ENCODE peak calls at places on chromosomes 11 and 22, in five cellular contexts. One of them, this sample, is unnamed.

GRCh38 chr11:42315267-42315666 is 855.8 kb upstream of the LRRC4C start:
- DNase-seq in substantia nigra: no peak
- DNase-seq in ELF-1: no peak
- DNase-seq in NCI-H146: no peak
- DNase-seq in activated CD4-positive, alpha-beta T cell treated with anti-CD3 and anti-CD28 coated beads, Interleukin-2, amount 50 U/mL, for 48 hours: no peak
- DNase-seq in this sample: no peak

GRCh38 chr11:2387266-2387982 is 10.3 kb downstream of the CD81 start:
- DNase-seq in activated CD4-positive, alpha-beta T cell treated with anti-CD3 and anti-CD28 coated beads, Interleukin-2, amount 50 U/mL, for 48 hours: no peak
- DNase-seq in NCI-H146: no peak
- DNase-seq in substantia nigra: peak
- DNase-seq in ELF-1: no peak
- DNase-seq in this sample: no peak

GRCh38 chr22:24265734-24266133 is 4.9 kb upstream of the SPECC1L start:
- DNase-seq in NCI-H146: no peak
- DNase-seq in ELF-1: peak
- DNase-seq in substantia nigra: no peak
- DNase-seq in activated CD4-positive, alpha-beta T cell treated with anti-CD3 and anti-CD28 coated beads, Interleukin-2, amount 50 U/mL, for 48 hours: no peak
- DNase-seq in this sample: no peak

GRCh38 chr11:92296138-92296515 is 71.5 kb downstream of the FAT3 start:
- DNase-seq in ELF-1: no peak
- DNase-seq in activated CD4-positive, alpha-beta T cell treated with anti-CD3 and anti-CD28 coated beads, Interleukin-2, amount 50 U/mL, for 48 hours: no peak
- DNase-seq in NCI-H146: no peak
- DNase-seq in substantia nigra: no peak
- DNase-seq in this sample: no peak

GRCh38 chr11:77705195-77705876 is 67.7 kb upstream of the CLNS1A start:
- DNase-seq in NCI-H146: no peak
- DNase-seq in activated CD4-positive, alpha-beta T cell treated with anti-CD3 and anti-CD28 coated beads, Interleukin-2, amount 50 U/mL, for 48 hours: peak
- DNase-seq in ELF-1: peak
- DNase-seq in substantia nigra: no peak
- DNase-seq in this sample: no peak

GRCh38 chr11:122207921-122208764 is 92.1 kb upstream of the BLID start:
- DNase-seq in NCI-H146: no peak
- DNase-seq in ELF-1: no peak
- DNase-seq in substantia nigra: no peak
- DNase-seq in activated CD4-positive, alpha-beta T cell treated with anti-CD3 and anti-CD28 coated beads, Interleukin-2, amount 50 U/mL, for 48 hours: no peak
- DNase-seq in this sample: no peak

GRCh38 chr22:45026511-45026910 is 16.7 kb upstream of the PHF21B start:
- DNase-seq in substantia nigra: no peak
- DNase-seq in activated CD4-positive, alpha-beta T cell treated with anti-CD3 and anti-CD28 coated beads, Interleukin-2, amount 50 U/mL, for 48 hours: no peak
- DNase-seq in ELF-1: no peak
- DNase-seq in NCI-H146: no peak
- DNase-seq in this sample: no peak

GRCh38 chr11:120526241-120526640 is 14.7 kb downstream of the GRIK4 start:
- DNase-seq in substantia nigra: no peak
- DNase-seq in NCI-H146: no peak
- DNase-seq in activated CD4-positive, alpha-beta T cell treated with anti-CD3 and anti-CD28 coated beads, Interleukin-2, amount 50 U/mL, for 48 hours: no peak
- DNase-seq in ELF-1: no peak
- DNase-seq in this sample: no peak

GRCh38 chr11:5291207-5291838 is 10.4 kb downstream of the OR51B4 start:
- DNase-seq in activated CD4-positive, alpha-beta T cell treated with anti-CD3 and anti-CD28 coated beads, Interleukin-2, amount 50 U/mL, for 48 hours: no peak
- DNase-seq in substantia nigra: no peak
- DNase-seq in NCI-H146: peak
- DNase-seq in ELF-1: peak
- DNase-seq in this sample: no peak

GRCh38 chr11:37560346-37560745 is 962.3 kb upstream of the RAG2 start:
- DNase-seq in NCI-H146: no peak
- DNase-seq in substantia nigra: no peak
- DNase-seq in activated CD4-positive, alpha-beta T cell treated with anti-CD3 and anti-CD28 coated beads, Interleukin-2, amount 50 U/mL, for 48 hours: no peak
- DNase-seq in ELF-1: no peak
- DNase-seq in this sample: no peak

GRCh38 chr11:87851234-87851633 is 324.0 kb downstream of the RAB38 start:
- DNase-seq in ELF-1: no peak
- DNase-seq in NCI-H146: no peak
- DNase-seq in substantia nigra: no peak
- DNase-seq in activated CD4-positive, alpha-beta T cell treated with anti-CD3 and anti-CD28 coated beads, Interleukin-2, amount 50 U/mL, for 48 hours: no peak
- DNase-seq in this sample: no peak

GRCh38 chr11:2462986-2463765 is 18.4 kb downstream of the KCNQ1 start:
- DNase-seq in ELF-1: no peak
- DNase-seq in substantia nigra: no peak
- DNase-seq in activated CD4-positive, alpha-beta T cell treated with anti-CD3 and anti-CD28 coated beads, Interleukin-2, amount 50 U/mL, for 48 hours: no peak
- DNase-seq in NCI-H146: no peak
- DNase-seq in this sample: peak

GRCh38 chr11:112770487-112770886 is 190.7 kb upstream of the NCAM1 start:
- DNase-seq in NCI-H146: no peak
- DNase-seq in activated CD4-positive, alpha-beta T cell treated with anti-CD3 and anti-CD28 coated beads, Interleukin-2, amount 50 U/mL, for 48 hours: no peak
- DNase-seq in ELF-1: no peak
- DNase-seq in substantia nigra: peak
- DNase-seq in this sample: no peak

GRCh38 chr22:49543876-49544275 is 283.8 kb downstream of the BRD1 start:
- DNase-seq in ELF-1: no peak
- DNase-seq in substantia nigra: no peak
- DNase-seq in activated CD4-positive, alpha-beta T cell treated with anti-CD3 and anti-CD28 coated beads, Interleukin-2, amount 50 U/mL, for 48 hours: no peak
- DNase-seq in NCI-H146: no peak
- DNase-seq in this sample: no peak

GRCh38 chr22:47619631-47620030 is 857.2 kb downstream of the TBC1D22A start:
- DNase-seq in NCI-H146: no peak
- DNase-seq in activated CD4-positive, alpha-beta T cell treated with anti-CD3 and anti-CD28 coated beads, Interleukin-2, amount 50 U/mL, for 48 hours: no peak
- DNase-seq in substantia nigra: no peak
- DNase-seq in ELF-1: no peak
- DNase-seq in this sample: no peak

GRCh38 chr22:25365491-25366261 is 146.2 kb downstream of the CRYBB2 start:
- DNase-seq in substantia nigra: no peak
- DNase-seq in NCI-H146: peak
- DNase-seq in ELF-1: peak
- DNase-seq in activated CD4-positive, alpha-beta T cell treated with anti-CD3 and anti-CD28 coated beads, Interleukin-2, amount 50 U/mL, for 48 hours: no peak
- DNase-seq in this sample: peak

GRCh38 chr11:15224466-15224865 is 109.7 kb downstream of the INSC start:
- DNase-seq in substantia nigra: no peak
- DNase-seq in ELF-1: no peak
- DNase-seq in activated CD4-positive, alpha-beta T cell treated with anti-CD3 and anti-CD28 coated beads, Interleukin-2, amount 50 U/mL, for 48 hours: no peak
- DNase-seq in NCI-H146: no peak
- DNase-seq in this sample: no peak

GRCh38 chr11:57798905-57799559 is 37.4 kb downstream of the CTNND1 start:
- DNase-seq in activated CD4-positive, alpha-beta T cell treated with anti-CD3 and anti-CD28 coated beads, Interleukin-2, amount 50 U/mL, for 48 hours: no peak
- DNase-seq in NCI-H146: no peak
- DNase-seq in ELF-1: peak
- DNase-seq in substantia nigra: no peak
- DNase-seq in this sample: no peak

GRCh38 chr11:93089474-93090102 is 108.2 kb downstream of the SLC36A4 start:
- DNase-seq in activated CD4-positive, alpha-beta T cell treated with anti-CD3 and anti-CD28 coated beads, Interleukin-2, amount 50 U/mL, for 48 hours: no peak
- DNase-seq in substantia nigra: peak
- DNase-seq in ELF-1: peak
- DNase-seq in NCI-H146: peak
- DNase-seq in this sample: no peak

GRCh38 chr22:35631597-35631996 is 14.5 kb upstream of the MB start:
- DNase-seq in substantia nigra: no peak
- DNase-seq in activated CD4-positive, alpha-beta T cell treated with anti-CD3 and anti-CD28 coated beads, Interleukin-2, amount 50 U/mL, for 48 hours: peak
- DNase-seq in ELF-1: peak
- DNase-seq in NCI-H146: peak
- DNase-seq in this sample: no peak

GRCh38 chr11:69939551-69940245 is 120.5 kb upstream of the FGF3 start:
- DNase-seq in substantia nigra: no peak
- DNase-seq in NCI-H146: no peak
- DNase-seq in ELF-1: peak
- DNase-seq in activated CD4-positive, alpha-beta T cell treated with anti-CD3 and anti-CD28 coated beads, Interleukin-2, amount 50 U/mL, for 48 hours: no peak
- DNase-seq in this sample: peak

GRCh38 chr11:75334402-75334891 is 17.0 kb downstream of the ARRB1 start:
- DNase-seq in ELF-1: peak
- DNase-seq in substantia nigra: no peak
- DNase-seq in activated CD4-positive, alpha-beta T cell treated with anti-CD3 and anti-CD28 coated beads, Interleukin-2, amount 50 U/mL, for 48 hours: no peak
- DNase-seq in NCI-H146: no peak
- DNase-seq in this sample: no peak

GRCh38 chr22:43824724-43825485 is 12.8 kb upstream of the EFCAB6 start:
- DNase-seq in substantia nigra: no peak
- DNase-seq in NCI-H146: no peak
- DNase-seq in ELF-1: peak
- DNase-seq in activated CD4-positive, alpha-beta T cell treated with anti-CD3 and anti-CD28 coated beads, Interleukin-2, amount 50 U/mL, for 48 hours: no peak
- DNase-seq in this sample: no peak

GRCh38 chr22:24805790-24806662 is at the start of gene SGSM1:
- DNase-seq in NCI-H146: peak
- DNase-seq in ELF-1: peak
- DNase-seq in substantia nigra: peak
- DNase-seq in activated CD4-positive, alpha-beta T cell treated with anti-CD3 and anti-CD28 coated beads, Interleukin-2, amount 50 U/mL, for 48 hours: peak
- DNase-seq in this sample: peak

GRCh38 chr22:49769691-49770315 is 57.9 kb downstream of the BRD1 start:
- DNase-seq in NCI-H146: no peak
- DNase-seq in substantia nigra: no peak
- DNase-seq in activated CD4-positive, alpha-beta T cell treated with anti-CD3 and anti-CD28 coated beads, Interleukin-2, amount 50 U/mL, for 48 hours: no peak
- DNase-seq in ELF-1: no peak
- DNase-seq in this sample: no peak

GRCh38 chr11:92269021-92269420 is 44.4 kb downstream of the FAT3 start:
- DNase-seq in substantia nigra: no peak
- DNase-seq in NCI-H146: no peak
- DNase-seq in activated CD4-positive, alpha-beta T cell treated with anti-CD3 and anti-CD28 coated beads, Interleukin-2, amount 50 U/mL, for 48 hours: no peak
- DNase-seq in ELF-1: peak
- DNase-seq in this sample: no peak

GRCh38 chr11:94002226-94002625 is 18.9 kb upstream of the HEPHL1 start:
- DNase-seq in substantia nigra: no peak
- DNase-seq in ELF-1: no peak
- DNase-seq in NCI-H146: no peak
- DNase-seq in activated CD4-positive, alpha-beta T cell treated with anti-CD3 and anti-CD28 coated beads, Interleukin-2, amount 50 U/mL, for 48 hours: no peak
- DNase-seq in this sample: no peak

GRCh38 chr22:29039148-29039547 is 22.5 kb downstream of the C22orf31 start:
- DNase-seq in activated CD4-positive, alpha-beta T cell treated with anti-CD3 and anti-CD28 coated beads, Interleukin-2, amount 50 U/mL, for 48 hours: no peak
- DNase-seq in NCI-H146: peak
- DNase-seq in substantia nigra: no peak
- DNase-seq in ELF-1: peak
- DNase-seq in this sample: no peak

GRCh38 chr11:12170984-12171383 is 60.6 kb downstream of the MICAL2 start:
- DNase-seq in ELF-1: no peak
- DNase-seq in activated CD4-positive, alpha-beta T cell treated with anti-CD3 and anti-CD28 coated beads, Interleukin-2, amount 50 U/mL, for 48 hours: no peak
- DNase-seq in NCI-H146: no peak
- DNase-seq in substantia nigra: peak
- DNase-seq in this sample: peak

GRCh38 chr11:69018924-69019323 is 5.9 kb upstream of the MRGPRF start:
- DNase-seq in activated CD4-positive, alpha-beta T cell treated with anti-CD3 and anti-CD28 coated beads, Interleukin-2, amount 50 U/mL, for 48 hours: no peak
- DNase-seq in substantia nigra: peak
- DNase-seq in ELF-1: no peak
- DNase-seq in NCI-H146: no peak
- DNase-seq in this sample: no peak

GRCh38 chr11:88280673-88281316 is 56.7 kb downstream of the CTSC start:
- DNase-seq in activated CD4-positive, alpha-beta T cell treated with anti-CD3 and anti-CD28 coated beads, Interleukin-2, amount 50 U/mL, for 48 hours: no peak
- DNase-seq in ELF-1: no peak
- DNase-seq in NCI-H146: no peak
- DNase-seq in substantia nigra: no peak
- DNase-seq in this sample: no peak

GRCh38 chr11:10778217-10778970 is 27.3 kb downstream of the CTR9 start:
- DNase-seq in activated CD4-positive, alpha-beta T cell treated with anti-CD3 and anti-CD28 coated beads, Interleukin-2, amount 50 U/mL, for 48 hours: no peak
- DNase-seq in ELF-1: peak
- DNase-seq in NCI-H146: no peak
- DNase-seq in substantia nigra: no peak
- DNase-seq in this sample: peak